ENCODE peak calls at places on chromosomes 13 and 19, in five cellular contexts. One of them, this sample, is unnamed.

GRCh38 chr13:99505814-99506269 is 4.6 kb downstream of the TM9SF2 start:
- DNase-seq in stimulated activated CD4-positive, alpha-beta T cell treated with anti-CD3 and anti-CD28 coated beads, Interleukin-15, amount 100 ng/mL, for 1 hour: no peak
- DNase-seq in left lobe of liver: no peak
- DNase-seq in T-helper 9 cell: no peak
- DNase-seq in thyroid gland: no peak
- DNase-seq in this sample: no peak

GRCh38 chr13:24253520-24254150 is 55.7 kb upstream of the C1QTNF9 start:
- DNase-seq in stimulated activated CD4-positive, alpha-beta T cell treated with anti-CD3 and anti-CD28 coated beads, Interleukin-15, amount 100 ng/mL, for 1 hour: no peak
- DNase-seq in left lobe of liver: no peak
- DNase-seq in T-helper 9 cell: no peak
- DNase-seq in thyroid gland: no peak
- DNase-seq in this sample: no peak

GRCh38 chr19:2547033-2547680 is 71.2 kb downstream of the GADD45B start:
- DNase-seq in stimulated activated CD4-positive, alpha-beta T cell treated with anti-CD3 and anti-CD28 coated beads, Interleukin-15, amount 100 ng/mL, for 1 hour: no peak
- DNase-seq in left lobe of liver: no peak
- DNase-seq in T-helper 9 cell: no peak
- DNase-seq in thyroid gland: no peak
- DNase-seq in this sample: no peak

GRCh38 chr13:90633849-90634248 is 713.6 kb upstream of the MIR17HG start:
- DNase-seq in stimulated activated CD4-positive, alpha-beta T cell treated with anti-CD3 and anti-CD28 coated beads, Interleukin-15, amount 100 ng/mL, for 1 hour: no peak
- DNase-seq in left lobe of liver: no peak
- DNase-seq in T-helper 9 cell: no peak
- DNase-seq in thyroid gland: no peak
- DNase-seq in this sample: no peak

GRCh38 chr13:46588019-46588418 is 35.0 kb downstream of the LRCH1 start:
- DNase-seq in stimulated activated CD4-positive, alpha-beta T cell treated with anti-CD3 and anti-CD28 coated beads, Interleukin-15, amount 100 ng/mL, for 1 hour: no peak
- DNase-seq in left lobe of liver: no peak
- DNase-seq in T-helper 9 cell: no peak
- DNase-seq in thyroid gland: no peak
- DNase-seq in this sample: no peak

GRCh38 chr13:108755084-108755483 is 125.7 kb downstream of the MYO16 start:
- DNase-seq in stimulated activated CD4-positive, alpha-beta T cell treated with anti-CD3 and anti-CD28 coated beads, Interleukin-15, amount 100 ng/mL, for 1 hour: no peak
- DNase-seq in left lobe of liver: no peak
- DNase-seq in T-helper 9 cell: no peak
- DNase-seq in thyroid gland: no peak
- DNase-seq in this sample: no peak

GRCh38 chr19:543912-544608 is at the start of gene GZMM:
- DNase-seq in stimulated activated CD4-positive, alpha-beta T cell treated with anti-CD3 and anti-CD28 coated beads, Interleukin-15, amount 100 ng/mL, for 1 hour: peak
- DNase-seq in left lobe of liver: no peak
- DNase-seq in T-helper 9 cell: peak
- DNase-seq in thyroid gland: no peak
- DNase-seq in this sample: peak

GRCh38 chr19:51599084-51599483 is 28.0 kb downstream of the ZNF175 start:
- DNase-seq in stimulated activated CD4-positive, alpha-beta T cell treated with anti-CD3 and anti-CD28 coated beads, Interleukin-15, amount 100 ng/mL, for 1 hour: no peak
- DNase-seq in left lobe of liver: no peak
- DNase-seq in T-helper 9 cell: no peak
- DNase-seq in thyroid gland: no peak
- DNase-seq in this sample: no peak

GRCh38 chr19:44575116-44575700 is 38.2 kb upstream of the IGSF23 start:
- DNase-seq in stimulated activated CD4-positive, alpha-beta T cell treated with anti-CD3 and anti-CD28 coated beads, Interleukin-15, amount 100 ng/mL, for 1 hour: no peak
- DNase-seq in left lobe of liver: no peak
- DNase-seq in T-helper 9 cell: no peak
- DNase-seq in thyroid gland: no peak
- DNase-seq in this sample: no peak

GRCh38 chr19:16851031-16851712 is 22.0 kb downstream of the SIN3B start:
- DNase-seq in stimulated activated CD4-positive, alpha-beta T cell treated with anti-CD3 and anti-CD28 coated beads, Interleukin-15, amount 100 ng/mL, for 1 hour: no peak
- DNase-seq in left lobe of liver: no peak
- DNase-seq in T-helper 9 cell: no peak
- DNase-seq in thyroid gland: no peak
- DNase-seq in this sample: no peak

GRCh38 chr19:42252365-42253244 is 2.3 kb downstream of the ERF start:
- DNase-seq in stimulated activated CD4-positive, alpha-beta T cell treated with anti-CD3 and anti-CD28 coated beads, Interleukin-15, amount 100 ng/mL, for 1 hour: no peak
- DNase-seq in left lobe of liver: no peak
- DNase-seq in T-helper 9 cell: no peak
- DNase-seq in thyroid gland: peak
- DNase-seq in this sample: no peak

This sample was measured in T-helper 22 cell.